ENCODE peak calls at places on chromosomes 5 and 9, in seven cellular contexts. One of them, this sample, is unnamed.

GRCh38 chr9:127522727-127523126 is 71.4 kb downstream of the LRSAM1 start:
- DNase-seq in lower lobe of right lung: no peak
- DNase-seq in MCF 10A: peak
- DNase-seq in heart right ventricle: no peak
- DNase-seq in D721Med: no peak
- DNase-seq in fibroblast of lung: no peak
- DNase-seq in fibroblast of the aortic adventitia: no peak
- DNase-seq in this sample: no peak

GRCh38 chr9:27487128-27487527 is 37.0 kb upstream of the IFNK start:
- DNase-seq in fibroblast of lung: no peak
- DNase-seq in lower lobe of right lung: no peak
- DNase-seq in fibroblast of the aortic adventitia: no peak
- DNase-seq in MCF 10A: no peak
- DNase-seq in D721Med: no peak
- DNase-seq in heart right ventricle: no peak
- DNase-seq in this sample: no peak

GRCh38 chr9:101383361-101383760 is 1.4 kb downstream of the BAAT start:
- DNase-seq in D721Med: no peak
- DNase-seq in heart right ventricle: no peak
- DNase-seq in MCF 10A: no peak
- DNase-seq in lower lobe of right lung: no peak
- DNase-seq in fibroblast of lung: no peak
- DNase-seq in fibroblast of the aortic adventitia: no peak
- DNase-seq in this sample: no peak

GRCh38 chr9:137318976-137319375 is 16.9 kb upstream of the NRARP start:
- DNase-seq in lower lobe of right lung: peak
- DNase-seq in fibroblast of the aortic adventitia: no peak
- DNase-seq in fibroblast of lung: no peak
- DNase-seq in D721Med: peak
- DNase-seq in MCF 10A: no peak
- DNase-seq in heart right ventricle: peak
- DNase-seq in this sample: peak

GRCh38 chr5:133670336-133670735 is 58.0 kb upstream of the FSTL4 start:
- DNase-seq in MCF 10A: no peak
- DNase-seq in fibroblast of lung: no peak
- DNase-seq in fibroblast of the aortic adventitia: no peak
- DNase-seq in D721Med: no peak
- DNase-seq in heart right ventricle: no peak
- DNase-seq in lower lobe of right lung: no peak
- DNase-seq in this sample: no peak

GRCh38 chr5:152271420-152271819 is 133.7 kb downstream of the NMUR2 start:
- DNase-seq in lower lobe of right lung: no peak
- DNase-seq in heart right ventricle: no peak
- DNase-seq in fibroblast of lung: no peak
- DNase-seq in D721Med: no peak
- DNase-seq in MCF 10A: peak
- DNase-seq in fibroblast of the aortic adventitia: no peak
- DNase-seq in this sample: no peak

GRCh38 chr5:68964679-68965078 is 129.1 kb upstream of the SLC30A5 start:
- DNase-seq in MCF 10A: no peak
- DNase-seq in heart right ventricle: no peak
- DNase-seq in fibroblast of lung: no peak
- DNase-seq in lower lobe of right lung: no peak
- DNase-seq in fibroblast of the aortic adventitia: no peak
- DNase-seq in D721Med: no peak
- DNase-seq in this sample: no peak

GRCh38 chr9:32571969-32572899 is 725 bp downstream of the NDUFB6 start:
- DNase-seq in heart right ventricle: peak
- DNase-seq in D721Med: no peak
- DNase-seq in MCF 10A: peak
- DNase-seq in fibroblast of the aortic adventitia: peak
- DNase-seq in fibroblast of lung: peak
- DNase-seq in lower lobe of right lung: peak
- DNase-seq in this sample: peak

GRCh38 chr9:136159851-136160250 is 41.2 kb upstream of the TMEM250 start:
- DNase-seq in heart right ventricle: no peak
- DNase-seq in D721Med: no peak
- DNase-seq in MCF 10A: no peak
- DNase-seq in fibroblast of the aortic adventitia: no peak
- DNase-seq in lower lobe of right lung: no peak
- DNase-seq in fibroblast of lung: no peak
- DNase-seq in this sample: no peak

GRCh38 chr9:130860458-130861316 is 25.6 kb downstream of the ABL1 start:
- DNase-seq in heart right ventricle: peak
- DNase-seq in D721Med: no peak
- DNase-seq in lower lobe of right lung: peak
- DNase-seq in MCF 10A: no peak
- DNase-seq in fibroblast of lung: peak
- DNase-seq in fibroblast of the aortic adventitia: peak
- DNase-seq in this sample: peak

GRCh38 chr9:132372177-132373095 is 17.6 kb upstream of the SETX start:
- DNase-seq in D721Med: peak
- DNase-seq in lower lobe of right lung: peak
- DNase-seq in fibroblast of lung: no peak
- DNase-seq in fibroblast of the aortic adventitia: peak
- DNase-seq in heart right ventricle: peak
- DNase-seq in MCF 10A: peak
- DNase-seq in this sample: peak

GRCh38 chr5:126234563-126235195 is 188.5 kb upstream of the GRAMD2B start:
- DNase-seq in fibroblast of the aortic adventitia: peak
- DNase-seq in lower lobe of right lung: no peak
- DNase-seq in MCF 10A: peak
- DNase-seq in heart right ventricle: no peak
- DNase-seq in fibroblast of lung: peak
- DNase-seq in D721Med: no peak
- DNase-seq in this sample: no peak
- TF ChIP-seq CTCF in fibroblast of the aortic adventitia: peak
- TF ChIP-seq CTCF in lower lobe of right lung: no peak
- TF ChIP-seq CTCF in MCF 10A: peak
- TF ChIP-seq CTCF in heart right ventricle: peak
- TF ChIP-seq CTCF in fibroblast of lung: peak
- TF ChIP-seq CTCF in D721Med: peak
- TF ChIP-seq CTCF in this sample: no peak

GRCh38 chr5:7074176-7074575 is 321.8 kb upstream of the ADCY2 start:
- DNase-seq in MCF 10A: no peak
- DNase-seq in fibroblast of the aortic adventitia: no peak
- DNase-seq in lower lobe of right lung: no peak
- DNase-seq in D721Med: no peak
- DNase-seq in heart right ventricle: no peak
- DNase-seq in fibroblast of lung: no peak
- DNase-seq in this sample: no peak
- TF ChIP-seq CTCF in MCF 10A: no peak
- TF ChIP-seq CTCF in fibroblast of the aortic adventitia: no peak
- TF ChIP-seq CTCF in lower lobe of right lung: no peak
- TF ChIP-seq CTCF in D721Med: no peak
- TF ChIP-seq CTCF in heart right ventricle: no peak
- TF ChIP-seq CTCF in fibroblast of lung: no peak
- TF ChIP-seq CTCF in this sample: no peak

DNA sequence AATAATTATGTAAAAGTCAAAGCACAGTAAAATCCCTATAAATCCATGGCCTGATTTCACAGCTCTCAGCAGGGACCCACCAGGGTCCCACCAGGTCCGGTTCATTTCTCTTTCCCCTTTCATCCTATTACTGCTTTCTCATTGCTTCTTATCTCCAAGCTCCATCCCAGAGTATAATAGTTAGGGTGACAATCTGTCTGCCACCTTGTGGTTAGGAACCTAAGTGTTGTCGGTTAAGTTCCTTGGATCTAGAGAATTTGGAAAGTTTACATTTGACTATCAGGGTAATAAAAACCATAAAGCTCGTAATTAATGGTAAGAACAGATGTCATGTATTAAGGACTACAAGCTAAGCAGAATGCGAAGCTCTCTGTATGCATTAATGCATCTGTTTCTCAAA is 259.1 kb downstream of the SH3GL2 start:
- DNase-seq in heart right ventricle: no peak
- DNase-seq in MCF 10A: no peak
- DNase-seq in fibroblast of the aortic adventitia: peak
- DNase-seq in fibroblast of lung: peak
- DNase-seq in D721Med: no peak
- DNase-seq in lower lobe of right lung: no peak
- DNase-seq in this sample: no peak
- TF ChIP-seq CTCF in heart right ventricle: no peak
- TF ChIP-seq CTCF in MCF 10A: no peak
- TF ChIP-seq CTCF in fibroblast of the aortic adventitia: peak
- TF ChIP-seq CTCF in fibroblast of lung: no peak
- TF ChIP-seq CTCF in D721Med: peak
- TF ChIP-seq CTCF in lower lobe of right lung: no peak
- TF ChIP-seq CTCF in this sample: no peak

GRCh38 chr9:93861736-93862358 is 93.3 kb downstream of the BARX1 start:
- DNase-seq in MCF 10A: no peak
- DNase-seq in fibroblast of the aortic adventitia: no peak
- DNase-seq in D721Med: no peak
- DNase-seq in heart right ventricle: no peak
- DNase-seq in lower lobe of right lung: peak
- DNase-seq in fibroblast of lung: no peak
- DNase-seq in this sample: no peak
- TF ChIP-seq CTCF in MCF 10A: no peak
- TF ChIP-seq CTCF in fibroblast of the aortic adventitia: no peak
- TF ChIP-seq CTCF in D721Med: no peak
- TF ChIP-seq CTCF in heart right ventricle: no peak
- TF ChIP-seq CTCF in lower lobe of right lung: no peak
- TF ChIP-seq CTCF in fibroblast of lung: no peak
- TF ChIP-seq CTCF in this sample: no peak

This sample was measured in spleen.